ENCODE peak calls at places on chromosomes 16 and 17, in six cellular contexts. F, K, X, L, H and J are unnamed samples. For H3K36me3, the result is how much of the 10 kb centered on the place peaks cover.

GRCh38 chr16:69925311-69925710 is 25.8 kb upstream of the CLEC18A start:
- DNase-seq in L (no peak), F (no peak), H (no peak), X (no peak), K (no peak), J (no peak)

GRCh38 chr16:86869288-86870022 is 291.1 kb downstream of the FOXL1 start:
- DNase-seq in F (no peak), H (no peak), L (no peak), K (no peak), X (no peak), J (no peak)

GRCh38 chr17:63973247-63973646 is 529 bp upstream of the SCN4A start:
- DNase-seq in K (no peak), X (no peak), F (no peak), L (no peak), H (no peak), J (no peak)

GRCh38 chr16:48503779-48504178 is 106.2 kb downstream of the N4BP1 start:
- DNase-seq in H (no peak), F (peak), X (peak), L (no peak), K (no peak), J (no peak)

GRCh38 chr17:7486181-7486580 is 2.0 kb downstream of the POLR2A start:
- DNase-seq in H (no peak), X (no peak), L (no peak), F (no peak), K (no peak), J (no peak)

GRCh38 chr17:35577826-35578194 is 561 bp downstream of the PEX12 start:
- DNase-seq in L (no peak), X (no peak), K (no peak), H (no peak), F (no peak), J (no peak)

GRCh38 chr17:33038740-33039139 is 47.1 kb downstream of the SPACA3 start:
- DNase-seq in F (no peak), K (no peak), X (peak), H (peak), L (no peak), J (no peak)

GRCh38 chr16:78748471-78748929 is 649.0 kb downstream of the WWOX start:
- DNase-seq in X (no peak), F (no peak), K (no peak), L (no peak), H (no peak), J (peak)

GRCh38 chr17:48244814-48245213 is 137.2 kb downstream of the SNX11 start:
- DNase-seq in H (no peak), K (no peak), L (no peak), F (no peak), X (no peak), J (no peak)

GRCh38 chr17:64006361-64007088 is 8.4 kb downstream of the PRR29 start:
- DNase-seq in F (peak), L (no peak), X (no peak), K (no peak), H (no peak), J (no peak)

GRCh38 chr17:17345686-17346427 is 42.7 kb downstream of the NT5M start:
- DNase-seq in L (no peak), H (no peak), F (no peak), X (no peak), K (no peak), J (no peak)

GRCh38 chr16:24887472-24887871 is 41.7 kb downstream of the SLC5A11 start:
- DNase-seq in L (no peak), K (no peak), H (no peak), X (no peak), F (no peak), J (no peak)

GRCh38 chr16:15398618-15399316 is 3.2 kb downstream of the MPV17L start:
- DNase-seq in L (no peak), X (no peak), H (no peak), F (no peak), K (no peak), J (no peak)

GRCh38 chr17:74139120-74139519 is 64.4 kb upstream of the RPL38 start:
- DNase-seq in F (no peak), H (no peak), X (no peak), L (no peak), K (no peak), J (no peak)

GRCh38 chr16:50213939-50214519 is 52.3 kb upstream of the ADCY7 start:
- DNase-seq in F (no peak), X (no peak), L (no peak), H (peak), K (no peak), J (peak)

GRCh38 chr17:16464001-16464640 is 27.9 kb downstream of the LRRC75A start:
- DNase-seq in K (no peak), X (no peak), L (no peak), H (no peak), F (no peak), J (no peak)

GRCh38 chr16:22296225-22297113 is 740 bp upstream of the POLR3E start:
- DNase-seq in H (no peak), F (no peak), L (no peak), X (no peak), K (no peak), J (peak)

GRCh38 chr17:29196784-29197515 is 16.8 kb upstream of the MYO18A start:
- DNase-seq in K (no peak), X (no peak), H (no peak), L (no peak), F (no peak), J (no peak)

DNA sequence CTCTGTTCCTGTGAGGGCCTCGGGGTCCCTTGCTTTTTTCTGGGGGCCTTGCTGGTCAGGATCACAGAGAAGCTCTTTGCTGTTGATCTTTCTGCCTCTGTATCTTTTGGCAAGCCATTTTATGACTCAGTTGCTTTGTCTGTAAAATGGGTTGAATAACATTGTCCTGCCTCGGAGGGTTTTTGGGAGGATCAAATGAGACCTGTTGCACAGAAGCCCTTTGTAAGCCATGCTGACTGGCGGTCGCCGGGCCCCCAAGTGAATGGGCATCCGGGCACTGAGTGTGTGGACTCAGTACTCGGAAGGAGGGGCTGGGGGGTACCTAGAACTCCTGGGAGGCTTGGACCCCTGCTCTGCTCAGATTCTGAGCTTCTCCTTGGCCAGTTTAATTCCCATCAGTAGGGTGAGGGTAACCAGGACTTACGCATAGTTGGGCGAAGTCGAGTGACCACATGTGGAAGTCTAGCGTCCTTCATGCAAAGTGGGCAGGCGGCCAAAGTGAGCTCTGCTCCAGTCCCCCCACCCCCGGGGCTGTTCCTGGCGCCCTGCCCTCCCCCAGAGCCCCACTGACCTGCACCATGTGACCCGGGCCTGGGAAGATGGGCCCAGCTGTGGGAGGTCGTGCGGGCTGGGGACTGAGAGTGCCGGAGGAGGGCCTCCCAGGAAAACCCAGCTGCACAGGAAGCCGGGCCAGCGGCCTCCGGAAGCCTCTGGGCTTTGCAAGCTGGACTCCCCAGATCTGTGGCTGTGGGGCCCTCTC is 284.0 kb downstream of the SEC14L1 start:
- DNase-seq in K (no peak), F (peak), H (no peak), L (no peak), X (peak), J (no peak)
- H3K4me3 ChIP-seq in K (no peak), F (no peak), H (no peak), L (peak), X (no peak), J (no peak)

DNA sequence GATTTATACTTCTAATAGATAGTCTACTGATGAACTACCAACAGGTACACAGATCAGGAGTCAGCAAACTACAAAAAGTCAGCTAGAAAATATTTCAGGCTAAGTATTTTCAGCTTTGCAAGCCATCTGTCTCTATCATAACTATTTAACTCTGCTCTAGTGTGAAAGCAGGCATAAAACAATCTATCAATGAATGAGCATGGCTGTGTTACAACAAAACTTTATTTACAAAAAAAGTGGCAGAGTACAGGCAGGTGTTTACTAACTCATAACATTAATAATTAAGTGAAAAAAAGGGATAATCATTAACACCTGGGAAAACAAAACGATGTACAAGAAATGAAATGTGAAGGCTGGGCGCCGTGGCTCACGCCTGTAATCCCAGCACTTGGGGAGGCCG is 15.8 kb downstream of the MED13 start:
- DNase-seq in K (no peak), X (no peak), F (no peak), H (no peak), L (no peak), J (no peak)
- H3K36me3 ChIP-seq in K (under half), X (under half), F (half or more), H (under half), L (under half), J (under half)

DNA sequence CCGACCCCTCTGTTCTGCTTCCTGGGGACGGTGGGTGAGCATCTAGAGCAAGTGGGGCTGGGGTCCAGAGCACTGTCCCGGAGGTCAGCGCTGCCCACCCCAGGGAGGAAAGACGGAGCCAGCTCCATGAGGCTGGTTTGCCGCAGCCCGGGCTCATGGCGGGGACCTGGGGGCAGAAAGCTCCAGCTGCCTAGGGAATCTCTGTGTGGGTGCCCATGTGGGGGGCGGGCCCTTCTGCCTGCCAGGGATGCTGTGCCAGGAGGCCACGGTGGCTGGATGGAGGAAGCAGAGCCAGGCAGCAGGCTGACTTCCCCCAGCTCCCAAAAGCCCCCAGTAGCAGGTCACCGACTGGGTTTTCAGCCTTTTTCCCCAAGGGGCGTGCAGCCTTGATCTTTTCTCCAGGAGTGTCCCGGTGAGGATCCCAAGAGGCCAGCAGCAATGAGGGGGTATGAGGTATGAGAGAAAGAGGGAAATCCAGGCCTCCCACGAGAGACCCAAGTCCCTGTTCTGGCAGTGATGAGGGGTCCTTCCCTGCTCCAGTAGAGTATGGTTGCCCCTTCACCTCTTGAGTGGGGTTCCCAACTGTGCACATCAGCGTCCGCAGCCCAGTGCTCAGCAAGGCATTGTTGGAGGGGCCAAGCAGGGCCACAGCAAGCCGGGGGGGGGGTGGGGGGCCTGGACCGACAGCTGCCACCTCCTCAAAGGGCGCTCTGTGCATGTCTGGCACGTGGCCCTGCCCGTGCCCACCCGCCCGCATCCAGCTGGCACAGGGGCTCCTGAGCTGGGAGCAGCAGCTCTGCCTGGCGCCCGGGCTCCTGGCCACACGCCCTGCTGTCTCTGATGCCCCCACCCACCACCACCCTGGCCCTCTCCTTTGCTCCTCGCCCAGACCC is 15.6 kb upstream of the BCAR1 start:
- DNase-seq in H (no peak), K (no peak), F (no peak), L (no peak), X (no peak), J (no peak)
- H3K4me3 ChIP-seq in H (peak), K (no peak), F (peak), L (peak), X (no peak), J (no peak)

GRCh38 chr16:11543676-11544393 is 42.9 kb downstream of the LITAF start:
- DNase-seq in L (no peak), K (no peak), F (no peak), X (no peak), H (no peak), J (no peak)

GRCh38 chr16:11546522-11547485 is 39.9 kb downstream of the LITAF start:
- DNase-seq in X (no peak), H (no peak), F (no peak), L (no peak), K (no peak), J (peak)

GRCh38 chr16:11551842-11552241 is 34.9 kb downstream of the LITAF start:
- DNase-seq in H (no peak), X (no peak), F (no peak), L (no peak), K (no peak), J (no peak)

GRCh38 chr16:11550651-11551498 is 35.8 kb downstream of the LITAF start:
- DNase-seq in L (no peak), F (no peak), K (no peak), X (no peak), H (no peak), J (no peak)

DNA sequence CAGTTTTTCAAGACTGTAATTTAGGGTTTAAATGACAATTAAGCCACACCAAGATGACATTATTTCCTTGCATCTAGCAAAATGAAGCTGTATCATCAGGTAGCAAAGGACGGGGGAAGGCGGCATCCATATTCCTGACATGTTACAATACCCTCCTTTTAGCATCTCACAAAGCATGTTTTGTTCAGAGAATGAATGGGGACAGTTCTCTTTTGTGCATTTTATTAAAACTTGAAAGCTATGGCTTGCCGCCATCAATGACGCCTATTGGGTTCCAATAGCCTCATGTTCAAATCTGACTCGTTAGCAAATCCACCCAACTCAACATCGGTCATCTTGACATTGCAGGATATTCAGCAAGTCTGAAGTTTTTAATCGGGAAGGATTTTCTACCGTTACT is 39.2 kb downstream of the LITAF start:
- DNase-seq in L (no peak), F (no peak), X (no peak), H (no peak), K (no peak), J (no peak)
- H3K36me3 ChIP-seq in L (under half), F (under half), X (under half), H (under half), K (half or more), J (under half)

GRCh38 chr17:2262146-2262587 is 41.4 kb downstream of the SMG6 start:
- DNase-seq in X (no peak), L (no peak), H (no peak), F (no peak), K (no peak), J (peak)
- H3K4me3 ChIP-seq in X (no peak), L (no peak), H (no peak), F (no peak), K (no peak), J (no peak)